ENCODE peak calls at places on chromosomes 12 and 14, in five cellular contexts. A is NCI-H510A; F is effector memory CD4-positive, alpha-beta T cell; B is stimulated activated CD8-positive, alpha-beta memory T cell treated with anti-CD3 and anti-CD28 coated beads, Interleukin-12 subunit alpha, Interleukin-12 subunit beta, amount 100 ng/mL, for 4 hours; I is left lung. Z is an unnamed sample.

GRCh38 chr12:77724367-77724957 is 106.2 kb upstream of the NAV3 start:
- DNase-seq in A (peak; percentile 39), F (no peak), B (no peak), I (no peak), Z (peak; percentile 26)

GRCh38 chr12:30631710-30632109 is 64.0 kb downstream of the IPO8 start:
- DNase-seq in A (no peak), F (no peak), B (no peak), I (peak; percentile 53), Z (no peak)

GRCh38 chr14:69049675-69050074 is 70.6 kb upstream of the ACTN1 start:
- DNase-seq in A (no peak), F (no peak), B (no peak), I (no peak), Z (no peak)

GRCh38 chr12:1346126-1346525 is 248.3 kb downstream of the FBXL14 start:
- DNase-seq in A (no peak), F (no peak), B (no peak), I (no peak), Z (no peak)

GRCh38 chr12:76820888-76821482 is 57.1 kb downstream of the ZDHHC17 start:
- DNase-seq in A (no peak), F (no peak), B (no peak), I (no peak), Z (no peak)

GRCh38 chr14:68694516-68695235 is 98.2 kb downstream of the ZFP36L1 start:
- DNase-seq in A (no peak), F (no peak), B (no peak), I (no peak), Z (no peak)

GRCh38 chr14:36771256-36771655 is 109.6 kb downstream of the PAX9 start:
- DNase-seq in A (peak; percentile 86), F (no peak), B (no peak), I (no peak), Z (peak; percentile 93)

GRCh38 chr14:20434701-20435453 is 1.1 kb downstream of the KLHL33 start:
- DNase-seq in A (peak; percentile 29), F (no peak), B (no peak), I (peak; percentile 73), Z (peak; percentile 77)

GRCh38 chr14:100383727-100384158 is 60.6 kb downstream of the SLC25A47 start:
- DNase-seq in A (no peak), F (peak; percentile 51), B (peak; percentile 29), I (peak; percentile 90), Z (peak; percentile 86)

GRCh38 chr12:41967668-41968649 is 176.7 kb downstream of the GXYLT1 start:
- DNase-seq in A (no peak), F (no peak), B (no peak), I (no peak), Z (peak; percentile 30)

GRCh38 chr12:8483081-8483479 is 27.3 kb downstream of the CLEC6A start:
- DNase-seq in A (no peak), F (no peak), B (no peak), I (no peak), Z (no peak)

GRCh38 chr14:20799444-20799843 is 3.2 kb downstream of the RNASE1 start:
- DNase-seq in A (no peak), F (no peak), B (no peak), I (no peak), Z (no peak)

GRCh38 chr12:97805086-97805485 is 342.5 kb downstream of the RMST start:
- DNase-seq in A (no peak), F (no peak), B (no peak), I (no peak), Z (no peak)

GRCh38 chr14:21326972-21327371 is 47.1 kb downstream of the RPGRIP1 start:
- DNase-seq in A (no peak), F (no peak), B (no peak), I (no peak), Z (no peak)

GRCh38 chr12:117685115-117685926 is 283.5 kb downstream of the KSR2 start:
- DNase-seq in A (no peak), F (no peak), B (no peak), I (no peak), Z (no peak)

GRCh38 chr12:118175823-118176447 is 40.0 kb downstream of the PEBP1 start:
- DNase-seq in A (no peak), F (no peak), B (no peak), I (no peak), Z (no peak)

GRCh38 chr12:126337556-126337955 is 1272.3 kb downstream of the AACS start:
- DNase-seq in A (no peak), F (no peak), B (no peak), I (no peak), Z (no peak)

GRCh38 chr12:113515082-113515856 is 43.6 kb upstream of the LHX5 start:
- DNase-seq in A (no peak), F (no peak), B (no peak), I (no peak), Z (no peak)

GRCh38 chr14:28678887-28679286 is 87.7 kb upstream of the FOXG1 start:
- DNase-seq in A (no peak), F (no peak), B (no peak), I (no peak), Z (no peak)

GRCh38 chr14:74962493-74962892 is 7.1 kb upstream of the PGF start:
- DNase-seq in A (no peak), F (no peak), B (no peak), I (peak; percentile 15), Z (no peak)

GRCh38 chr14:94056579-94057308 is 24.3 kb downstream of the DDX24 start:
- DNase-seq in A (no peak), F (no peak), B (no peak), I (no peak), Z (no peak)

GRCh38 chr12:87136330-87136976 is 880.3 kb upstream of the MGAT4C start:
- DNase-seq in A (no peak), F (no peak), B (no peak), I (no peak), Z (no peak)

GRCh38 chr14:88821888-88822287 is 2.6 kb upstream of the TTC8 start:
- DNase-seq in A (no peak), F (no peak), B (no peak), I (no peak), Z (no peak)

GRCh38 chr12:48489012-48489411 is 6.7 kb downstream of the C12orf54 start:
- DNase-seq in A (no peak), F (no peak), B (no peak), I (no peak), Z (no peak)